ENCODE peak calls at places on chromosomes 2 and 18, in seven cellular contexts. One of them, this sample, is unnamed.

GRCh38 chr2:237726401-237726830 is 72.2 kb upstream of the RBM44 start:
- DNase-seq in cardiac muscle cell: no peak
- DNase-seq in mesothelial cell of epicardium: no peak
- DNase-seq in A673: peak
- DNase-seq in tibial nerve: no peak
- DNase-seq in mammary epithelial cell: no peak
- DNase-seq in A549: no peak
- DNase-seq in this sample: no peak

GRCh38 chr2:3637692-3638455 is 20.1 kb upstream of the ALLC start:
- DNase-seq in cardiac muscle cell: no peak
- DNase-seq in mesothelial cell of epicardium: no peak
- DNase-seq in A673: no peak
- DNase-seq in tibial nerve: no peak
- DNase-seq in mammary epithelial cell: no peak
- DNase-seq in A549: no peak
- DNase-seq in this sample: peak

GRCh38 chr2:190482441-190482840 is 52.1 kb downstream of the NEMP2 start:
- DNase-seq in cardiac muscle cell: no peak
- DNase-seq in mesothelial cell of epicardium: no peak
- DNase-seq in A673: no peak
- DNase-seq in tibial nerve: no peak
- DNase-seq in mammary epithelial cell: peak
- DNase-seq in A549: no peak
- DNase-seq in this sample: no peak

GRCh38 chr2:210503622-210504300 is 27.2 kb upstream of the LANCL1 start:
- DNase-seq in cardiac muscle cell: no peak
- DNase-seq in mesothelial cell of epicardium: no peak
- DNase-seq in A673: no peak
- DNase-seq in tibial nerve: no peak
- DNase-seq in mammary epithelial cell: no peak
- DNase-seq in A549: no peak
- DNase-seq in this sample: no peak

GRCh38 chr18:46449499-46449898 is 207.5 kb downstream of the LOXHD1 start:
- DNase-seq in cardiac muscle cell: no peak
- DNase-seq in mesothelial cell of epicardium: no peak
- DNase-seq in A673: no peak
- DNase-seq in tibial nerve: no peak
- DNase-seq in mammary epithelial cell: peak
- DNase-seq in A549: no peak
- DNase-seq in this sample: no peak

GRCh38 chr2:220043155-220043992 is 415.9 kb downstream of the SLC4A3 start:
- DNase-seq in cardiac muscle cell: no peak
- DNase-seq in mesothelial cell of epicardium: no peak
- DNase-seq in A673: peak
- DNase-seq in tibial nerve: no peak
- DNase-seq in mammary epithelial cell: no peak
- DNase-seq in A549: no peak
- DNase-seq in this sample: no peak

GRCh38 chr2:124081154-124081771 is 56.2 kb downstream of the CNTNAP5 start:
- DNase-seq in cardiac muscle cell: no peak
- DNase-seq in mesothelial cell of epicardium: no peak
- DNase-seq in A673: no peak
- DNase-seq in tibial nerve: no peak
- DNase-seq in mammary epithelial cell: no peak
- DNase-seq in A549: no peak
- DNase-seq in this sample: no peak

GRCh38 chr2:216029416-216030129 is 16.2 kb upstream of the MREG start:
- DNase-seq in cardiac muscle cell: no peak
- DNase-seq in mesothelial cell of epicardium: no peak
- DNase-seq in A673: no peak
- DNase-seq in tibial nerve: no peak
- DNase-seq in mammary epithelial cell: no peak
- DNase-seq in A549: no peak
- DNase-seq in this sample: no peak

GRCh38 chr2:15645720-15646385 is 54.2 kb downstream of the DDX1 start:
- DNase-seq in cardiac muscle cell: peak
- DNase-seq in mesothelial cell of epicardium: no peak
- DNase-seq in A673: no peak
- DNase-seq in tibial nerve: no peak
- DNase-seq in mammary epithelial cell: no peak
- DNase-seq in A549: no peak
- DNase-seq in this sample: no peak

GRCh38 chr18:23291456-23292205 is 156.3 kb downstream of the CABLES1 start:
- DNase-seq in cardiac muscle cell: no peak
- DNase-seq in mesothelial cell of epicardium: no peak
- DNase-seq in A673: no peak
- DNase-seq in tibial nerve: no peak
- DNase-seq in mammary epithelial cell: peak
- DNase-seq in A549: no peak
- DNase-seq in this sample: no peak

GRCh38 chr2:19409001-19409400 is 50.6 kb upstream of the OSR1 start:
- DNase-seq in cardiac muscle cell: no peak
- DNase-seq in mesothelial cell of epicardium: no peak
- DNase-seq in A673: no peak
- DNase-seq in tibial nerve: no peak
- DNase-seq in mammary epithelial cell: no peak
- DNase-seq in A549: no peak
- DNase-seq in this sample: no peak

GRCh38 chr2:108971661-108972566 is 17.1 kb downstream of the EDAR start:
- DNase-seq in cardiac muscle cell: no peak
- DNase-seq in mesothelial cell of epicardium: no peak
- DNase-seq in A673: no peak
- DNase-seq in tibial nerve: no peak
- DNase-seq in mammary epithelial cell: peak
- DNase-seq in A549: peak
- DNase-seq in this sample: no peak

GRCh38 chr2:198499539-198499938 is 695.1 kb downstream of the PLCL1 start:
- DNase-seq in cardiac muscle cell: no peak
- DNase-seq in mesothelial cell of epicardium: no peak
- DNase-seq in A673: peak
- DNase-seq in tibial nerve: peak
- DNase-seq in mammary epithelial cell: no peak
- DNase-seq in A549: no peak
- DNase-seq in this sample: no peak

GRCh38 chr18:49733896-49734585 is 79.3 kb downstream of the ACAA2 start:
- DNase-seq in cardiac muscle cell: no peak
- DNase-seq in mesothelial cell of epicardium: no peak
- DNase-seq in A673: no peak
- DNase-seq in tibial nerve: no peak
- DNase-seq in mammary epithelial cell: no peak
- DNase-seq in A549: no peak
- DNase-seq in this sample: no peak

GRCh38 chr2:38947241-38948239 is 57.9 kb downstream of the ARHGEF33 start:
- DNase-seq in cardiac muscle cell: peak
- DNase-seq in mesothelial cell of epicardium: no peak
- DNase-seq in A673: peak
- DNase-seq in tibial nerve: peak
- DNase-seq in mammary epithelial cell: peak
- DNase-seq in A549: peak
- DNase-seq in this sample: peak

GRCh38 chr2:29582062-29582461 is 339.3 kb downstream of the ALK start:
- DNase-seq in cardiac muscle cell: no peak
- DNase-seq in mesothelial cell of epicardium: no peak
- DNase-seq in A673: no peak
- DNase-seq in tibial nerve: no peak
- DNase-seq in mammary epithelial cell: no peak
- DNase-seq in A549: no peak
- DNase-seq in this sample: no peak

GRCh38 chr2:178514664-178515063 is 34.4 kb downstream of the PLEKHA3 start:
- DNase-seq in cardiac muscle cell: no peak
- DNase-seq in mesothelial cell of epicardium: no peak
- DNase-seq in A673: no peak
- DNase-seq in tibial nerve: no peak
- DNase-seq in mammary epithelial cell: peak
- DNase-seq in A549: no peak
- DNase-seq in this sample: no peak

GRCh38 chr2:126620302-126620701 is 35.7 kb upstream of the GYPC start:
- DNase-seq in cardiac muscle cell: no peak
- DNase-seq in mesothelial cell of epicardium: no peak
- DNase-seq in A673: no peak
- DNase-seq in tibial nerve: no peak
- DNase-seq in mammary epithelial cell: no peak
- DNase-seq in A549: no peak
- DNase-seq in this sample: no peak

GRCh38 chr2:126616606-126617069 is 39.3 kb upstream of the GYPC start:
- DNase-seq in cardiac muscle cell: no peak
- DNase-seq in mesothelial cell of epicardium: no peak
- DNase-seq in A673: no peak
- DNase-seq in tibial nerve: no peak
- DNase-seq in mammary epithelial cell: no peak
- DNase-seq in A549: no peak
- DNase-seq in this sample: no peak

DNA sequence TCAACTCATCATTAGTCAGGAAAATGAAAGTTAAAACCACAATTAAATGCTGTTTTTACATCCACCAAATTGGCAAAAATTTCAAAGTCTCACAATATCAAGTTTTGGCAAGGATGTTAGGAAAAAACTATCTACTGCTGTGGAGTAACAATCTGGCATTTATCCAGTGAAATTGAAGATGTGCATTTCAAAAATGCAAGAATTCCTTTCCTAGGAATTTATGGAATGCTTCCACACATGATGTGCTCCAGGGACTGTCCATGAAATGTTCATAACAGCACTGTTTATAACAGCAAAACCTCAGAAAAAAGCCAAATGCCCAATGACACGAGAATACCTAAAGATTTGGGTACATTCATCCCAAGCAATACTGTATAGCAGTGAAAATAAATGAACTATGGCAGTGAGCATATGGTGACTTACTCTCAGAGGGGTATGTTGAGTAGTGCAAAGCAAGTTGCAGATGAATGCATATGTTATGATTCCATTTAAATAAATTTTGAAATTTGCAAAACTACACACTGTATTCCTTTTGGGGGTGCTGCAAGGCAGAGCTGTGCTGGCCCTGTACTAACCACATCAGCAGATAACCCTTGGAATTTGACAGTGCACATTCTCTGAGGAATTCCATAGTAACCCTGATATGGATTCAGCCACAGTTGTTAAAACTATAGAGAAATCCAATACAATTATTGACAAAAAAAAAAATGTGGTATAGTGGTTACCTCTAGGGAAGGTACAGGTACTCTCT is 41.3 kb upstream of the GYPC start:
- DNase-seq in cardiac muscle cell: no peak
- DNase-seq in mesothelial cell of epicardium: no peak
- DNase-seq in A673: no peak
- DNase-seq in tibial nerve: no peak
- DNase-seq in mammary epithelial cell: no peak
- DNase-seq in A549: no peak
- DNase-seq in this sample: no peak
- TF ChIP-seq CTCF in cardiac muscle cell: peak
- TF ChIP-seq CTCF in mesothelial cell of epicardium: no peak
- TF ChIP-seq CTCF in A673: no peak
- TF ChIP-seq CTCF in tibial nerve: no peak
- TF ChIP-seq CTCF in mammary epithelial cell: no peak
- TF ChIP-seq CTCF in A549: no peak
- TF ChIP-seq CTCF in this sample: no peak

GRCh38 chr18:13464432-13465125 is 246.0 kb downstream of the LDLRAD4 start:
- DNase-seq in cardiac muscle cell: no peak
- DNase-seq in mesothelial cell of epicardium: no peak
- DNase-seq in A673: peak
- DNase-seq in tibial nerve: peak
- DNase-seq in mammary epithelial cell: no peak
- DNase-seq in A549: no peak
- DNase-seq in this sample: peak
- TF ChIP-seq CTCF in cardiac muscle cell: no peak
- TF ChIP-seq CTCF in mesothelial cell of epicardium: no peak
- TF ChIP-seq CTCF in A673: no peak
- TF ChIP-seq CTCF in tibial nerve: no peak
- TF ChIP-seq CTCF in mammary epithelial cell: no peak
- TF ChIP-seq CTCF in A549: no peak
- TF ChIP-seq CTCF in this sample: no peak

DNA sequence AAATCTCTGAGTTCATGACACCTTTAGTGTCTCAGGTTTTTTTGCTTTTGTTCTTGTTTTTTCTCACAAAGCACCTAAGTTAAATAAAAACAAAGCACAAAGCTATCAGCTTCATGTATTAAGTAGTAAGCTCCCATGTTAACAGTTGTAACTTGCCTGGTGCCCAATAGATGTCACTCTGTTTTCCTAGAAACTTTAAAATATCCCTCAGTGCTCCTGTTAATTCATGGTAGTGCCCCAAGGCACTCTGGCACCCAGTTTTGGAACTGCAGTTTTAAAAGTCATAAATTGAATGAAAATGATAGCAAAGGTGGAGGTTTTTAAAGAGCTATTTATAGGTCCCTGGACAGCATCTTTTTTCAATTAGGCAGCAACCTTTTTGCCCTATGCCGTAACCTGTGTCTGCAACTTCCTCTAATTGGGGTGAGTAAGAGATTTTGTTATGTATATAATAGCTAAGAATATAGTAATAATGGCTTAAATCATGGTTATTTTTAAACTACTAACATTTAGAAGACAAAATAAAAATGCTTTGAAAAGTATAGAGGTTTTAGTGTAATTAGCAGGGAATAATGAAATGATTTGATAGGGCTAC is 555.0 kb upstream of the TMEFF2 start:
- DNase-seq in cardiac muscle cell: peak
- DNase-seq in mesothelial cell of epicardium: no peak
- DNase-seq in A673: peak
- DNase-seq in tibial nerve: no peak
- DNase-seq in mammary epithelial cell: peak
- DNase-seq in A549: peak
- DNase-seq in this sample: no peak
- TF ChIP-seq CTCF in cardiac muscle cell: no peak
- TF ChIP-seq CTCF in mesothelial cell of epicardium: no peak
- TF ChIP-seq CTCF in A673: peak
- TF ChIP-seq CTCF in tibial nerve: no peak
- TF ChIP-seq CTCF in mammary epithelial cell: no peak
- TF ChIP-seq CTCF in A549: peak
- TF ChIP-seq CTCF in this sample: no peak

GRCh38 chr2:10303634-10304378 is 1.1 kb downstream of the HPCAL1 start:
- DNase-seq in cardiac muscle cell: peak
- DNase-seq in mesothelial cell of epicardium: no peak
- DNase-seq in A673: peak
- DNase-seq in tibial nerve: no peak
- DNase-seq in mammary epithelial cell: peak
- DNase-seq in A549: peak
- DNase-seq in this sample: peak
- TF ChIP-seq CTCF in cardiac muscle cell: peak
- TF ChIP-seq CTCF in mesothelial cell of epicardium: no peak
- TF ChIP-seq CTCF in A673: no peak
- TF ChIP-seq CTCF in tibial nerve: peak
- TF ChIP-seq CTCF in mammary epithelial cell: peak
- TF ChIP-seq CTCF in A549: peak
- TF ChIP-seq CTCF in this sample: no peak

This sample was measured in natural killer cell.